ENCODE peak calls at places on chromosomes 2 and 18, in ten cellular contexts. K is SW480, V is AG08395, X is germinal center, A is GM13977, C is NCI-H1092 treated with DMSO at 0.1 percent for 48 hours, W is GM04504, T is ovary, G is activated gamma-delta T cell treated with Interleukin-2 at 50 U/mL for 16 hours, I is NCI-H748 treated with DMSO at 0.1 percent for 48 hours. H is an unnamed sample.
A peak's percentile ranks its signal among the peaks of the same experiment; 100 is the strongest.

GRCh38 chr2:17156086-17156485 is 362.2 kb downstream of the RAD51AP2 start:
- DNase-seq in K (no peak), V (no peak), X (no peak), A (no peak), C (no peak), W (no peak), T (no peak), G (no peak), I (no peak), H (no peak)

GRCh38 chr2:1975060-1975459 is 230.7 kb upstream of the PXDN start:
- DNase-seq in K (no peak), V (no peak), X (no peak), A (no peak), C (no peak), W (no peak), T (no peak), G (no peak), I (no peak), H (no peak)

GRCh38 chr2:149686677-149687427 is 99.3 kb upstream of the MMADHC start:
- DNase-seq in K (no peak), V (no peak), X (no peak), A (no peak), C (no peak), W (no peak), T (no peak), G (no peak), I (no peak), H (no peak)

GRCh38 chr2:213188971-213189899 is 37.8 kb upstream of the IKZF2 start:
- DNase-seq in K (no peak), V (peak; percentile 50), X (no peak), A (no peak), C (no peak), W (no peak), T (no peak), G (no peak), I (peak; percentile 44), H (peak; percentile 74)

GRCh38 chr2:224658776-224659175 is 57.4 kb downstream of the CCDC195 start:
- DNase-seq in K (no peak), V (peak; percentile 10), X (no peak), A (no peak), C (no peak), W (peak; percentile 40), T (no peak), G (no peak), I (no peak), H (no peak)

GRCh38 chr2:121220995-121221394 is 64.0 kb downstream of the TFCP2L1 start:
- DNase-seq in K (no peak), V (peak; percentile 12), X (no peak), A (no peak), C (no peak), W (no peak), T (no peak), G (no peak), I (no peak), H (no peak)

GRCh38 chr2:100817388-100817985 is 2.5 kb upstream of the NPAS2 start:
- DNase-seq in K (peak; percentile 70), V (no peak), X (no peak), A (no peak), C (no peak), W (no peak), T (no peak), G (no peak), I (no peak), H (no peak)

GRCh38 chr18:79516441-79516931 is 120.8 kb downstream of the NFATC1 start:
- DNase-seq in K (no peak), V (no peak), X (no peak), A (no peak), C (no peak), W (no peak), T (no peak), G (no peak), I (no peak), H (no peak)

GRCh38 chr2:10330700-10331032 is 28.0 kb downstream of the HPCAL1 start:
- DNase-seq in K (no peak), V (no peak), X (no peak), A (no peak), C (no peak), W (no peak), T (no peak), G (peak; percentile 8), I (no peak), H (no peak)

GRCh38 chr2:3626817-3627499 is 31.0 kb upstream of the ALLC start:
- DNase-seq in K (no peak), V (no peak), X (no peak), A (no peak), C (no peak), W (no peak), T (peak; percentile 28), G (no peak), I (no peak), H (no peak)

GRCh38 chr18:2395427-2396161 is 175.7 kb downstream of the METTL4 start:
- DNase-seq in K (no peak), V (no peak), X (no peak), A (no peak), C (no peak), W (no peak), T (no peak), G (no peak), I (no peak), H (no peak)

GRCh38 chr2:109364212-109364611 is 235.2 kb downstream of the SH3RF3 start:
- DNase-seq in K (no peak), V (no peak), X (no peak), A (no peak), C (no peak), W (no peak), T (no peak), G (no peak), I (no peak), H (no peak)

H was measured in NCI-H82.